ENCODE peak calls at places on chromosomes 16 and 17, in eight cellular contexts. M, G, Z, Y, K, B, N and P are unnamed samples.

GRCh38 chr17:75633484-75634375 is 496 bp downstream of the SMIM5 start:
- DNase-seq in N (no peak), M (peak), K (peak), B (peak), Y (peak), G (peak), Z (peak), P (peak)

GRCh38 chr16:77660311-77660710 is 62.0 kb upstream of the NUDT7 start:
- DNase-seq in B (peak), K (no peak), M (no peak), Z (peak), Y (peak), G (no peak), N (no peak), P (no peak)

GRCh38 chr17:59330314-59330942 is 1.0 kb upstream of the YPEL2 start:
- DNase-seq in N (no peak), Y (peak), B (no peak), M (no peak), G (no peak), Z (no peak), K (peak), P (no peak)

GRCh38 chr17:45270828-45271418 is 9.0 kb upstream of the SPATA32 start:
- DNase-seq in B (peak), Y (no peak), K (peak), M (peak), N (no peak), Z (no peak), G (no peak), P (no peak)

GRCh38 chr17:67376509-67376891 is 581 bp upstream of the PITPNC1 start:
- DNase-seq in B (no peak), G (no peak), K (no peak), Y (peak), M (no peak), N (no peak), Z (no peak), P (no peak)

GRCh38 chr16:67773569-67774456 is 32.5 kb downstream of the RANBP10 start:
- DNase-seq in M (no peak), G (no peak), Y (no peak), N (no peak), Z (no peak), B (no peak), K (no peak), P (no peak)

GRCh38 chr16:694187-694862 is 4.1 kb upstream of the WDR24 start:
- DNase-seq in G (no peak), Z (no peak), K (no peak), Y (no peak), B (no peak), M (no peak), N (no peak), P (no peak)

GRCh38 chr16:78715673-78716072 is 616.2 kb downstream of the WWOX start:
- DNase-seq in Z (no peak), B (no peak), M (no peak), K (no peak), G (no peak), Y (no peak), N (no peak), P (no peak)

GRCh38 chr17:50627782-50628601 is 6.7 kb upstream of the ABCC3 start:
- DNase-seq in N (peak), Y (peak), M (no peak), K (no peak), Z (no peak), G (no peak), B (peak), P (no peak)

GRCh38 chr16:52677487-52677886 is 130.5 kb upstream of the TOX3 start:
- DNase-seq in G (no peak), K (no peak), N (no peak), B (no peak), Y (no peak), Z (peak), M (no peak), P (no peak)

GRCh38 chr16:87186440-87186839 is 130.8 kb downstream of the C16orf95 start:
- DNase-seq in M (no peak), B (no peak), K (no peak), G (no peak), Z (no peak), Y (no peak), N (no peak), P (no peak)

GRCh38 chr17:38750312-38751121 is 2.0 kb upstream of the PSMB3 start:
- DNase-seq in G (no peak), B (peak), K (peak), N (no peak), Z (peak), Y (no peak), M (no peak), P (no peak)

GRCh38 chr16:50326835-50327465 is 41.8 kb downstream of the BRD7 start:
- DNase-seq in B (no peak), M (no peak), Y (peak), G (no peak), N (no peak), Z (peak), K (peak), P (no peak)

GRCh38 chr17:77666480-77666879 is 292.0 kb upstream of the TNRC6C start:
- DNase-seq in Z (no peak), K (no peak), N (no peak), G (no peak), B (no peak), M (no peak), Y (no peak), P (no peak)

GRCh38 chr16:17509194-17509593 is 38.4 kb upstream of the XYLT1 start:
- DNase-seq in K (no peak), B (no peak), N (no peak), G (no peak), Y (no peak), M (no peak), Z (no peak), P (no peak)

GRCh38 chr17:15119928-15120327 is 145.2 kb downstream of the PMP22 start:
- DNase-seq in N (no peak), M (no peak), G (no peak), B (no peak), Z (no peak), K (no peak), Y (no peak), P (no peak)

GRCh38 chr16:57186630-57187507 is 740 bp downstream of the RSPRY1 start:
- DNase-seq in Z (peak), N (no peak), B (no peak), M (no peak), K (peak), Y (peak), G (no peak), P (no peak)

GRCh38 chr17:72182256-72182890 is 61.6 kb downstream of the SOX9 start:
- DNase-seq in K (no peak), G (no peak), Z (no peak), N (no peak), M (no peak), B (no peak), Y (no peak), P (no peak)